ENCODE peak calls at places on chromosome X, in four cellular contexts. B, Y, R and T are unnamed samples.

GRCh38 chrX:16188687-16189086 is 21.4 kb downstream of the MAGEB17 start:
- DNase-seq in B (peak), Y (peak), R (no peak), T (no peak)

GRCh38 chrX:150849996-150850720 is 48.3 kb downstream of the CD99L2 start:
- DNase-seq in B (no peak), Y (no peak), R (no peak), T (peak)

GRCh38 chrX:56600141-56600540 is 36.7 kb downstream of the UBQLN2 start:
- DNase-seq in B (peak), Y (peak), R (no peak), T (peak)

GRCh38 chrX:12890467-12890866 is 16.0 kb upstream of the TLR8 start:
- DNase-seq in B (no peak), Y (peak), R (no peak), T (peak)

GRCh38 chrX:136204571-136204970 is 46.6 kb downstream of the MAP7D3 start:
- DNase-seq in B (peak), Y (peak), R (no peak), T (peak)

GRCh38 chrX:149827254-149827653 is 45.5 kb downstream of the MAGEA9 start:
- DNase-seq in B (no peak), Y (no peak), R (no peak), T (no peak)

GRCh38 chrX:8663325-8663724 is 68.6 kb downstream of the ANOS1 start:
- DNase-seq in B (no peak), Y (peak), R (no peak), T (no peak)

GRCh38 chrX:11374570-11374969 is 81.4 kb downstream of the AMELX start:
- DNase-seq in B (no peak), Y (no peak), R (no peak), T (no peak)

GRCh38 chrX:93985621-93986020 is 311.6 kb downstream of the FAM133A start:
- DNase-seq in B (no peak), Y (no peak), R (no peak), T (no peak)

GRCh38 chrX:73401591-73402266 is 45.1 kb upstream of the CDX4 start:
- DNase-seq in B (no peak), Y (no peak), R (peak), T (no peak)

GRCh38 chrX:18995216-18995615 is 11.3 kb upstream of the PHKA2 start:
- DNase-seq in B (peak), Y (peak), R (no peak), T (peak)

GRCh38 chrX:133726642-133727041 is 258.8 kb downstream of the GPC3 start:
- DNase-seq in B (no peak), Y (no peak), R (no peak), T (no peak)

GRCh38 chrX:68719904-68720614 is 72.6 kb downstream of the STARD8 start:
- DNase-seq in B (no peak), Y (no peak), R (no peak), T (peak)

GRCh38 chrX:42967681-42968080 is 189.7 kb upstream of the PPP1R2C start:
- DNase-seq in B (no peak), Y (peak), R (no peak), T (no peak)

GRCh38 chrX:96707829-96708228 is 23.2 kb downstream of the DIAPH2 start:
- DNase-seq in B (no peak), Y (no peak), R (no peak), T (no peak)

GRCh38 chrX:37684918-37685317 is 673 bp upstream of the XK start:
- DNase-seq in B (no peak), Y (no peak), R (no peak), T (no peak)
- H3K4me3 ChIP-seq in B (no peak), Y (no peak), R (no peak), T (no peak)

GRCh38 chrX:24676403-24677024 is 17.2 kb upstream of the POLA1 start:
- DNase-seq in B (no peak), Y (no peak), R (no peak), T (peak)
- TF ChIP-seq CTCF in B (peak), Y (peak), R (peak), T (peak)

GRCh38 chrX:106479920-106480319 is 131.9 kb upstream of the RADX start:
- DNase-seq in B (no peak), Y (no peak), R (no peak), T (no peak)

GRCh38 chrX:106481341-106481740 is 130.4 kb upstream of the RADX start:
- DNase-seq in B (peak), Y (peak), R (no peak), T (peak)

GRCh38 chrX:106484233-106484632 is 127.5 kb upstream of the RADX start:
- DNase-seq in B (no peak), Y (no peak), R (no peak), T (no peak)
- H3K4me3 ChIP-seq in B (no peak), Y (no peak), R (no peak), T (no peak)

GRCh38 chrX:118644378-118644777 is 83.0 kb upstream of the IL13RA1 start:
- DNase-seq in B (peak), Y (peak), R (no peak), T (peak)
- TF ChIP-seq CTCF in B (peak), Y (peak), R (peak), T (peak)

DNA sequence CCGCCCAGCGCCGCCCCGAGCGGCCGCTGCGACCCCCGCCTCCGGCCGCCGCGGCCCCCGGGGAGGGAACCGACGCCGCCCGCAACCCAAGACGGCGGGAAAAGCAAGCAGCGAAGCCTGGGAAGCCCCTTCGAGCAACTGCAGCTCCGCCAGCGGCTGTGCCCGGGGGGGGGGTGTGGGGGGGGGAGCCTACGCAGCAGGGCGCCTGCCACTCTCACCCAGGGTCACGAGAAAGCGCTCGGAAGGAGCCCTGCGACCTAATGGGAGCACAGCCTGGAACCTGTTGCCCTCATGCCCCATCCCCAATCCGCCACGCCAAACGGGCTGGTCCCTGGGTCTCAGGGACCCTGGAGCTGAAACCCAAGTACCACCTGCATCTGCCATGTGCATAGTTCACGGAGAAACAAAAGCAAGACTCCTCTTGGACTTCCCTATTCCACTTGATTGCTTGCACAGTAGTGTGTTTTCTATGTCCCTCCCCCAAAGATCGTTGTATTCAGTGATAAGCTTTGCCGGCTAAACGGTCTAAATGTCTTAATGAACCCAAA is 318 bp upstream of the GAB3 start:
- DNase-seq in B (no peak), Y (no peak), R (no peak), T (no peak)
- H3K4me3 ChIP-seq in B (peak), Y (peak), R (peak), T (peak)